ENCODE peak calls at places on chromosome 1, in ten cellular contexts. A, V, J, W, P, N, X, O, U and S are unnamed samples. For H3K4me1, the result is how much of the 10 kb centered on the place peaks cover.

GRCh38 chr1:16204634-16205332 is 7.7 kb downstream of the ARHGEF19 start:
- DNase-seq in A (peak), V (no peak), J (no peak), W (peak), P (peak), N (no peak), X (no peak), O (peak), U (no peak), S (peak)

GRCh38 chr1:91591175-91591968 is 90.7 kb downstream of the CDC7 start:
- DNase-seq in A (no peak), V (no peak), J (no peak), W (no peak), P (no peak), N (peak), X (no peak), O (no peak), U (no peak), S (no peak)

GRCh38 chr1:235852887-235853286 is 13.8 kb downstream of the LYST start:
- DNase-seq in A (no peak), V (no peak), J (no peak), W (no peak), P (no peak), N (no peak), X (no peak), O (no peak), U (no peak), S (no peak)

GRCh38 chr1:183262628-183263220 is 76.7 kb downstream of the LAMC2 start:
- DNase-seq in A (no peak), V (no peak), J (no peak), W (no peak), P (no peak), N (no peak), X (no peak), O (no peak), U (no peak), S (no peak)

GRCh38 chr1:55823521-55824296 is 608.5 kb upstream of the USP24 start:
- DNase-seq in A (no peak), V (no peak), J (no peak), W (no peak), P (no peak), N (no peak), X (no peak), O (peak), U (no peak), S (no peak)

GRCh38 chr1:214718724-214719123 is 115.7 kb downstream of the CENPF start:
- DNase-seq in A (no peak), V (no peak), J (no peak), W (no peak), P (no peak), N (no peak), X (no peak), O (no peak), U (peak), S (no peak)

GRCh38 chr1:161020573-161021167 is at the start of gene F11R:
- DNase-seq in A (no peak), V (peak), J (peak), W (peak), P (peak), N (peak), X (peak), O (peak), U (peak), S (peak)

GRCh38 chr1:23273450-23274133 is 56.3 kb upstream of the HTR1D start:
- DNase-seq in A (no peak), V (no peak), J (no peak), W (no peak), P (peak), N (peak), X (peak), O (peak), U (peak), S (no peak)

GRCh38 chr1:8276932-8277331 is 41.0 kb upstream of the SLC45A1 start:
- DNase-seq in A (no peak), V (no peak), J (no peak), W (no peak), P (no peak), N (no peak), X (no peak), O (no peak), U (no peak), S (no peak)

GRCh38 chr1:60765204-60765603 is 317.2 kb upstream of the NFIA start:
- DNase-seq in A (peak), V (no peak), J (no peak), W (peak), P (peak), N (peak), X (no peak), O (peak), U (peak), S (peak)

GRCh38 chr1:109826930-109827349 is 63.2 kb upstream of the EPS8L3 start:
- DNase-seq in A (no peak), V (peak), J (no peak), W (no peak), P (no peak), N (no peak), X (no peak), O (no peak), U (no peak), S (no peak)
- H3K4me1 ChIP-seq in A (under half), V (under half), J (under half), W (under half), P (under half), N (under half), X (under half), O (half or more), U (under half), S (under half)

GRCh38 chr1:218514694-218515093 is 169.6 kb downstream of the TGFB2 start:
- DNase-seq in A (no peak), V (no peak), J (no peak), W (no peak), P (no peak), N (no peak), X (no peak), O (no peak), U (no peak), S (no peak)
- H3K4me1 ChIP-seq in A (under half), V (under half), J (under half), W (under half), P (under half), N (under half), X (under half), O (under half), U (under half), S (under half)

GRCh38 chr1:10781137-10781536 is 15.3 kb downstream of the CASZ1 start:
- DNase-seq in A (no peak), V (no peak), J (peak), W (no peak), P (no peak), N (no peak), X (no peak), O (no peak), U (no peak), S (peak)
- H3K4me1 ChIP-seq in A (under half), V (under half), J (half or more), W (under half), P (under half), N (under half), X (under half), O (under half), U (under half), S (under half)

GRCh38 chr1:12149791-12150175 is 17.0 kb upstream of the TNFRSF1B start:
- DNase-seq in A (no peak), V (no peak), J (no peak), W (no peak), P (no peak), N (no peak), X (no peak), O (no peak), U (no peak), S (peak)

GRCh38 chr1:12148958-12149790 is 17.6 kb upstream of the TNFRSF1B start:
- DNase-seq in A (peak), V (no peak), J (no peak), W (no peak), P (no peak), N (no peak), X (no peak), O (no peak), U (no peak), S (peak)

GRCh38 chr1:12152106-12152891 is 14.5 kb upstream of the TNFRSF1B start:
- DNase-seq in A (peak), V (no peak), J (no peak), W (no peak), P (no peak), N (no peak), X (no peak), O (no peak), U (no peak), S (no peak)

GRCh38 chr1:12151465-12151864 is 15.3 kb upstream of the TNFRSF1B start:
- DNase-seq in A (no peak), V (no peak), J (no peak), W (no peak), P (no peak), N (no peak), X (no peak), O (no peak), U (no peak), S (no peak)

GRCh38 chr1:12150456-12151200 is 16.2 kb upstream of the TNFRSF1B start:
- DNase-seq in A (peak), V (no peak), J (no peak), W (no peak), P (no peak), N (no peak), X (no peak), O (no peak), U (no peak), S (peak)
- H3K4me1 ChIP-seq in A (half or more), V (under half), J (under half), W (under half), P (under half), N (under half), X (under half), O (under half), U (under half), S (under half)

GRCh38 chr1:31410871-31411270 is 2.1 kb upstream of the SERINC2 start:
- DNase-seq in A (no peak), V (no peak), J (no peak), W (no peak), P (no peak), N (no peak), X (no peak), O (no peak), U (no peak), S (no peak)
- H3K4me1 ChIP-seq in A (under half), V (under half), J (under half), W (under half), P (under half), N (under half), X (under half), O (under half), U (under half), S (under half)

DNA sequence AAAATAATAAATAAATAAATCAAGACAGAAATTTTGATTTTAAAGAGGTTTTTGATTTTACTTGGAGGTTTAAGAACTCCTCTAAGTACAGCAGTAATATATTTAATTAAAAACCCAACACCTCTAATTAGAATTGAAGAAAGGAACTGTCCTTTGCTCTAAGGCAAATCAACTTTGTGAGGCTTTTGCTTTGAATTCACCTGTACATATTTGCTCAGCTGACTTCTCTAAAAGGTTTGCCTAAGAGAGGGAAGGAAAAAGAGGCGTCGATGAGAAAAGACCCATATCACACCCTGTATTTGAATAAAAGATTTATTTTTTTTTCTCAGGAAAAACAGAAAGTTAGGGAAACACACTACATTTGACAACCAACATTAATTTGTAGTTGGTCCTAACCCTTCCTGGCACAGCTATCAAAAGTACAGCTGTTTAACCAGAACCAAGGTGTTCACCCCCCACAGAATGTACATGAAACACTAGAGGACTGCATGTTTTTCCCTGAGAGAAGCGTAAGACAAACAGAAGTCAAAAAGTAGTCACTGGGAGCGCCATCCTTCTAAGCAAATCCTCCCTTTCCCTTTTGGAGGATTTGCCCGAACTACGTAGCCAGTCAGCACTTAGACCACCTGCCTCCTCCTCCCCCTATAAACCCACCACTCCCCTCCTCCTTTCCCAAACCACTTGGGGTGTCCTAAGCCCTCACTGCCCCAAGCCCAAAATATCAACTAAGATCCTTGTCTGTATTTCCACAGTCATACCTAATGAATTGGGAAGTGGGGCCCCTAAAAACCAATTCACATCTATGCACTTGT is 4.9 kb downstream of the MCL1 start:
- DNase-seq in A (no peak), V (no peak), J (no peak), W (no peak), P (no peak), N (no peak), X (peak), O (no peak), U (no peak), S (no peak)
- H3K4me1 ChIP-seq in A (half or more), V (under half), J (under half), W (under half), P (half or more), N (under half), X (under half), O (half or more), U (under half), S (under half)

GRCh38 chr1:201750120-201750519 is 78.8 kb upstream of the IPO9 start:
- DNase-seq in A (no peak), V (no peak), J (no peak), W (no peak), P (no peak), N (no peak), X (no peak), O (no peak), U (no peak), S (no peak)
- H3K4me1 ChIP-seq in A (under half), V (under half), J (under half), W (under half), P (under half), N (under half), X (under half), O (half or more), U (half or more), S (under half)

DNA sequence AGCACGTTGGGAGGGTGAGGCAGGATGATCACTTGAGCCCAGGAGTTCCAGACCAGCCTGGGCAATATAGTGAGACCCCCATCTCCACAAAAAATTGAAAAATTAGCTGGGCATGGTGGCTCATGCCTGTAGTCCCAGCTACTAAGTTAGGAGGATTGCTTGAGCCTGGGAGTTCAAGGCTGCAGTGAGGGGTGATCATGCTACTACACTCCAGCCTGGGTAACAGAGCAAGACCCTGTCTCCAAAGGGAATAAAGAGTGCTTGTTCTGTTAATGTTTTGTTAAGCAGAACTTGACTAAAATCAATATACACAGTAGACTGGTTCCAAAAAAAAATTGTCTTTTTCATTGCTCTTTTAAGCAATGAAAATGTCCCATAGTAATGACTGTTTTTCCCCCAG is 146.4 kb downstream of the SYT2 start:
- DNase-seq in A (no peak), V (no peak), J (no peak), W (no peak), P (no peak), N (no peak), X (no peak), O (no peak), U (no peak), S (no peak)
- H3K4me1 ChIP-seq in A (under half), V (under half), J (under half), W (under half), P (under half), N (under half), X (under half), O (under half), U (under half), S (under half)